ENCODE peak calls at places on chromosomes 3 and 15, in four cellular contexts. G, W, H and D are unnamed samples.

GRCh38 chr3:194178693-194179092 is 42.7 kb downstream of the HES1 start:
- DNase-seq in G (no peak), W (no peak), H (peak; percentile 3), D (no peak)

GRCh38 chr3:156834962-156835535 is 8.9 kb downstream of the LEKR1 start:
- DNase-seq in G (no peak), W (no peak), H (no peak), D (no peak)

GRCh38 chr3:177350051-177350565 is 152.8 kb upstream of the TBL1XR1 start:
- DNase-seq in G (no peak), W (no peak), H (peak; percentile 40), D (no peak)

GRCh38 chr3:123602325-123602724 is 17.5 kb upstream of the HACD2 start:
- DNase-seq in G (peak; percentile 15), W (no peak), H (peak; percentile 85), D (no peak)

GRCh38 chr15:41584636-41585139 is 25.7 kb downstream of the TYRO3 start:
- DNase-seq in G (no peak), W (no peak), H (peak; percentile 6), D (no peak)

GRCh38 chr3:192957441-192957951 is 39.8 kb upstream of the MB21D2 start:
- DNase-seq in G (peak; percentile 74), W (peak; percentile 75), H (peak; percentile 99), D (peak; percentile 60)

GRCh38 chr3:16945330-16945729 is 60.6 kb downstream of the PLCL2 start:
- DNase-seq in G (no peak), W (no peak), H (peak; percentile 45), D (no peak)

GRCh38 chr15:27214032-27214431 is 243.1 kb downstream of the GABRG3 start:
- DNase-seq in G (no peak), W (no peak), H (no peak), D (no peak)

GRCh38 chr3:64560802-64561502 is 126.8 kb downstream of the ADAMTS9 start:
- DNase-seq in G (no peak), W (no peak), H (peak; percentile 9), D (no peak)

GRCh38 chr3:185330644-185331043 is 32.3 kb upstream of the MAP3K13 start:
- DNase-seq in G (no peak), W (no peak), H (no peak), D (no peak)

DNA sequence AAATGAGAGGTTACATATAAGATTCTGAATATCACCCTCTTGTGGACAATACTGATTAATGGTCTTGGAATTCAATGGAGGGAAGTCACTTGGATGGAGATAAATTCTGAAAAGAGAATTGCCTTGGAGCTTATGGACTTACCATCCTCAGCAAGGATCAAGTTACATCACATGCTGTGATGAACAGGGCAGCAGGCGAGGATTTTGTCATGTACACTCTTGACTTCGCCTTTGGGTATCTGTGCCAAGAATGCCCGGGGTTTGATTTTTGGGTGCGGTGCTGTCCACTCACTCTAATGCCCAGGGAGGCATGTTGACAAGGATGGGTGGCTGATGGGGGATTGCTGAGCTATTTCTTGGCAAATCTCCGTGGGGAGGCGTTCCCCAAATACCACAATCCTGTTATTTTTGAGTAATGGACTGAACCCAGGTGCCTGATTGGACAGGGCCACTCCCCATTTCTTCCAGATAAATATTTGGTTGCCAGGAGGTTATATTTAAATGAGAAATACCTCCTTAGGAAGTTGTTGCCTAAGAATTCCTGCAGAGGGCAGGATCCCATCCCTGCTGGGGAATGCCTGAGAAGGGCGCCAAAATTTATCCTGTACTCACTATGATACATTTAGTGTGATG is 96.3 kb downstream of the TPRG1 start:
- DNase-seq in G (no peak), W (no peak), H (peak; percentile 40), D (no peak)
- TF ChIP-seq CTCF in G (peak; percentile 19), W (no peak), H (peak; percentile 41), D (no peak)

GRCh38 chr3:171453175-171453868 is 6.9 kb downstream of the TNIK start:
- DNase-seq in G (no peak), W (no peak), H (no peak), D (no peak)
- TF ChIP-seq CTCF in G (peak; percentile 29), W (no peak), H (peak; percentile 5), D (peak; percentile 7)

DNA sequence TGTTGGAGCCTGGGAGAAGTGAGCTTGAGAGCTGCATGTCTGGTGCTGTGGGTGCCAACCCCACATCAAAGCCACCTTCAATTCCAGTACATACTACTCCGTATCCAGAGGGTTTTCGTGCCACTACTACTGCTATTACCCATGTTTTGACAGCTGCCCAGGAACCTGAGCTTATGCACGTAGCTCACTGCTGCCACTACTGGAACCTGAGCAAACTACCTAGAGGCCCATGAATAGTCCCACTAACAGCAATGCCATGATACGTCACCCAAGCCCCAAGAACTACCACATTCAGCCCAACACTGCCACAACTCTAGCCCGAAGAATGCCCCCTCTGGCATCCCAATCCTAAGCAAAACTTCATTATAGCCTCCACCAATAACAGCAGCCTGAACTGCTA is 215.2 kb upstream of the BCHE start:
- DNase-seq in G (no peak), W (no peak), H (no peak), D (no peak)
- TF ChIP-seq CTCF in G (no peak), W (no peak), H (no peak), D (no peak)

DNA sequence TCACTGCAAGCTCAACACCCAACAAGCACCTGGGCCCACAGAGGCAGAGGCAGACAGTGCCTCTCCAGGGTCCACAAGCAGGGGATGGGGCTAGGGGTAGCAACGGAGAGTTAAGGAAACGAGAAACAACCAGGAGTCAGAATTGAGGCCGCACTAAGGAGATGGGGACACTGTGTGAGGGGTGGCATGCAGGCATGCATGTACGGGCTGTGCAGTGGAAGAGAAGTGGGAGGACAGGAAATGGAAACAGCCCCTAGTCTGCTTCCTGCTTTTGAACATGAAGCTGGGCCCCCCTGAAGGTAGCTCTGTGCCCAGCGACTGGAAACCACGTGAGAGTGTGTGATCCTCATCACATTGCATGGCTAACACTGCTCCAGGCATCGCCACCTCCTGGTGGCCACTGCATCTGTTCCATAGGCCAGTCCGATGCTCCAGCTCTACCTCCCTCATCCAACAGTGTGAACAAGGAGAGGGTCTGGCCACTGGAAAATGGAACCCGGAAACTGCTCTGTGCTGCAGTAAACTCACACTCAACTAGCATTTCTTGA is 44.0 kb downstream of the XXYLT1 start:
- DNase-seq in G (no peak), W (no peak), H (no peak), D (no peak)
- TF ChIP-seq CTCF in G (peak; percentile 44), W (peak; percentile 16), H (peak; percentile 46), D (no peak)

GRCh38 chr3:28345690-28346089 is 2.8 kb upstream of the ZCWPW2 start:
- DNase-seq in G (no peak), W (no peak), H (no peak), D (no peak)
- TF ChIP-seq CTCF in G (no peak), W (no peak), H (no peak), D (no peak)

GRCh38 chr3:107680698-107681097 is 157.9 kb downstream of the BBX start:
- DNase-seq in G (no peak), W (no peak), H (no peak), D (no peak)
- TF ChIP-seq CTCF in G (no peak), W (no peak), H (no peak), D (no peak)

DNA sequence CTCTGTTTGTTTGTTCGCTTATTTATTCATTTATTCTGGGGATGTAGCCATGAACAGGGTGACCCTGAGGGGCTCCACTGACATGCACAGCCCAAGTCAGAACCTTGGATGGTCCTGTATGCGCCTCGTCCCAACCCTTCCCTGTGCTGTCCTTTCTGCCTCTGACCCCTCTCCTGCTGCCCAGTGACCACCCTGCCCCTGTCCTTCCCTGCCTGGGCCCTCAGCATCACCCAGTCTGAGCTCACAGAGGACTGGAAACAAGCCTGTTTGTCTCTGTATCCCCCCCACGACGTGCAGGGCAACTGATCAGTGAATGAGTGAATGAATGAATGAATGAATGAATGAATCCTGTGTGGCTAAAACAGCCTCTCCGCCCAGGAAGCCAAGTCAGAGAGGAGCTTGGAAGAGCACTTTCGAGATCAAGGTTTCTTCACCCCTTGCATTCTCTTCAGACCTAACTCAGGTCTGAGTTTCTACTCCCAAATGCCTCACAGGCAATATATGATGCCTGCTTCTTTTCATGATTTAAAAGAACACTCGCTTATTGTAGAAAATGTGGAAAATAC is 157.7 kb downstream of the SMAD6 start:
- DNase-seq in G (no peak), W (no peak), H (no peak), D (no peak)
- TF ChIP-seq CTCF in G (no peak), W (no peak), H (no peak), D (no peak)

DNA sequence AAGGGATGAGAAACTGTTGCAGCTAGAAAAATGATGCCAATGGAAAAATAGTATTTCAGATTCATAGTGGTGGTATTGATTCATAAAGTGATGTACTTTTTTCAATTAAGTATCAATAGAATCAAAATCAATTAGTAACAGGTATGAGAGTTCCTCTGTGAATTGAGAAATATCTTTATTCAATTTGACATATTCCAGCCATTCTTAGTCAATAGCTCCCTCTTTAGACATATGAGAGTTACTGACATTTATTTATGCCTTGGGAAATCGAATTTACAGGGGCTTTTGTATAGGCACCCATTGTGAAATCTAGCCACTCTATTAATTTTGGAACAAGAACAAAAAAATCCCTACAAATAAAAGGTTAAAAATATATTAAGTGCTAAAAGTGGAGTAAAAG is 386.9 kb upstream of the CNTN3 start:
- DNase-seq in G (no peak), W (no peak), H (peak; percentile 9), D (no peak)
- TF ChIP-seq CTCF in G (peak; percentile 6), W (no peak), H (no peak), D (no peak)